ENCODE peak calls at places on chromosome 22, in four cellular contexts. One of them, this sample, is unnamed.

GRCh38 chr22:50530857-50531545 is 1.2 kb upstream of the TYMP start:
- DNase-seq in EH: peak; percentile 76
- DNase-seq in ovary: peak; percentile 72
- DNase-seq in EL: peak; percentile 79
- DNase-seq in this sample: peak; percentile 94

GRCh38 chr22:37167176-37167980 is 17.7 kb upstream of the IL2RB start:
- DNase-seq in ovary: peak; percentile 18
- DNase-seq in EL: no peak
- DNase-seq in EH: no peak
- DNase-seq in this sample: peak; percentile 59

GRCh38 chr22:37904572-37905533 is 1.2 kb upstream of the MICALL1 start:
- DNase-seq in ovary: peak; percentile 67
- DNase-seq in EH: peak; percentile 98
- DNase-seq in EL: peak; percentile 99
- DNase-seq in this sample: peak; percentile 83

GRCh38 chr22:28014141-28015055 is 95.3 kb upstream of the PITPNB start:
- DNase-seq in ovary: peak; percentile 34
- DNase-seq in EH: no peak
- DNase-seq in EL: no peak
- DNase-seq in this sample: peak; percentile 61

GRCh38 chr22:22210375-22210774 is 34.2 kb upstream of the VPREB1 start:
- DNase-seq in EL: peak; percentile 59
- DNase-seq in ovary: no peak
- DNase-seq in EH: peak; percentile 41
- DNase-seq in this sample: no peak

GRCh38 chr22:20380486-20380885 is 13.5 kb upstream of the ZNF74 start:
- DNase-seq in ovary: no peak
- DNase-seq in EL: no peak
- DNase-seq in EH: no peak
- DNase-seq in this sample: no peak

GRCh38 chr22:39384750-39385480 is 14.7 kb upstream of the TAB1 start:
- DNase-seq in EH: peak; percentile 41
- DNase-seq in EL: peak; percentile 37
- DNase-seq in ovary: no peak
- DNase-seq in this sample: no peak

GRCh38 chr22:28477556-28477955 is 202.1 kb downstream of the TTC28 start:
- DNase-seq in EL: no peak
- DNase-seq in ovary: no peak
- DNase-seq in EH: no peak
- DNase-seq in this sample: no peak

GRCh38 chr22:41094036-41094435 is 1.6 kb downstream of the EP300 start:
- DNase-seq in EL: peak; percentile 53
- DNase-seq in ovary: no peak
- DNase-seq in EH: peak; percentile 61
- DNase-seq in this sample: no peak

GRCh38 chr22:49905465-49905864 is 12.8 kb downstream of the ALG12 start:
- DNase-seq in EH: no peak
- DNase-seq in ovary: no peak
- DNase-seq in EL: no peak
- DNase-seq in this sample: no peak

GRCh38 chr22:36900225-36900624 is 13.2 kb upstream of the CSF2RB start:
- DNase-seq in EH: no peak
- DNase-seq in EL: no peak
- DNase-seq in ovary: no peak
- DNase-seq in this sample: no peak

GRCh38 chr22:29309332-29310064 is 3.0 kb downstream of the GAS2L1 start:
- DNase-seq in ovary: no peak
- DNase-seq in EL: no peak
- DNase-seq in EH: no peak
- DNase-seq in this sample: peak; percentile 71

GRCh38 chr22:20530368-20531153 is 23.2 kb downstream of the MED15 start:
- DNase-seq in ovary: no peak
- DNase-seq in EL: peak; percentile 94
- DNase-seq in EH: peak; percentile 93
- DNase-seq in this sample: no peak

GRCh38 chr22:30423296-30423958 is 2.1 kb upstream of the MTFP1 start:
- DNase-seq in ovary: no peak
- DNase-seq in EL: no peak
- DNase-seq in EH: no peak
- DNase-seq in this sample: peak; percentile 83

GRCh38 chr22:36546092-36546804 is 17.3 kb upstream of the EIF3D start:
- DNase-seq in EH: peak; percentile 50
- DNase-seq in EL: peak; percentile 56
- DNase-seq in ovary: no peak
- DNase-seq in this sample: no peak

GRCh38 chr22:36014539-36015072 is 14.0 kb downstream of the RBFOX2 start:
- DNase-seq in ovary: no peak
- DNase-seq in EH: no peak
- DNase-seq in EL: no peak
- DNase-seq in this sample: no peak

GRCh38 chr22:27919943-27920755 is 1.1 kb upstream of the PITPNB start:
- DNase-seq in EL: peak; percentile 82
- DNase-seq in EH: peak; percentile 86
- DNase-seq in ovary: no peak
- DNase-seq in this sample: peak; percentile 76

GRCh38 chr22:35315141-35315854 is 15.6 kb downstream of the TOM1 start:
- DNase-seq in EL: no peak
- DNase-seq in ovary: peak; percentile 31
- DNase-seq in EH: no peak
- DNase-seq in this sample: peak; percentile 76

GRCh38 chr22:47284822-47285221 is 522.4 kb downstream of the TBC1D22A start:
- DNase-seq in ovary: no peak
- DNase-seq in EH: no peak
- DNase-seq in EL: no peak
- DNase-seq in this sample: no peak

GRCh38 chr22:39317756-39318506 is 1.5 kb downstream of the RPL3 start:
- DNase-seq in EH: peak; percentile 76
- DNase-seq in ovary: no peak
- DNase-seq in EL: peak; percentile 58
- DNase-seq in this sample: no peak

GRCh38 chr22:35155403-35156025 is 89.6 kb downstream of the ISX start:
- DNase-seq in EH: no peak
- DNase-seq in ovary: no peak
- DNase-seq in EL: no peak
- DNase-seq in this sample: no peak

GRCh38 chr22:29269731-29270474 is 1.8 kb downstream of the EWSR1 start:
- DNase-seq in ovary: no peak
- DNase-seq in EH: peak; percentile 36
- DNase-seq in EL: peak; percentile 26
- DNase-seq in this sample: no peak

GRCh38 chr22:38087855-38088254 is 3.9 kb upstream of the SLC16A8 start:
- DNase-seq in EH: no peak
- DNase-seq in EL: no peak
- DNase-seq in ovary: no peak
- DNase-seq in this sample: no peak

This sample was measured in sigmoid colon.